ENCODE peak calls at places on chromosome 14, in six cellular contexts. One of them, this sample, is unnamed.

GRCh38 chr14:102221026-102221425 is 81.3 kb downstream of the WDR20 start:
- DNase-seq in pons: no peak
- DNase-seq in CD8-positive, alpha-beta memory T cell: no peak
- DNase-seq in cerebellar cortex: no peak
- DNase-seq in Caki2: no peak
- DNase-seq in NCI-H1092: no peak
- DNase-seq in this sample: no peak

GRCh38 chr14:45377201-45377600 is 124.2 kb upstream of the MIS18BP1 start:
- DNase-seq in pons: no peak
- DNase-seq in CD8-positive, alpha-beta memory T cell: no peak
- DNase-seq in cerebellar cortex: no peak
- DNase-seq in Caki2: no peak
- DNase-seq in NCI-H1092: no peak
- DNase-seq in this sample: no peak

GRCh38 chr14:99774526-99775307 is 18.5 kb upstream of the EML1 start:
- DNase-seq in pons: no peak
- DNase-seq in CD8-positive, alpha-beta memory T cell: no peak
- DNase-seq in cerebellar cortex: peak; percentile 61
- DNase-seq in Caki2: no peak
- DNase-seq in NCI-H1092: no peak
- DNase-seq in this sample: no peak

GRCh38 chr14:103695331-103696026 is 19.8 kb downstream of the XRCC3 start:
- DNase-seq in pons: no peak
- DNase-seq in CD8-positive, alpha-beta memory T cell: no peak
- DNase-seq in cerebellar cortex: no peak
- DNase-seq in Caki2: no peak
- DNase-seq in NCI-H1092: no peak
- DNase-seq in this sample: no peak

GRCh38 chr14:28264306-28264705 is 502.3 kb upstream of the FOXG1 start:
- DNase-seq in pons: peak; percentile 28
- DNase-seq in CD8-positive, alpha-beta memory T cell: no peak
- DNase-seq in cerebellar cortex: no peak
- DNase-seq in Caki2: no peak
- DNase-seq in NCI-H1092: no peak
- DNase-seq in this sample: no peak

GRCh38 chr14:54981698-54982097 is 45.2 kb downstream of the WDHD1 start:
- DNase-seq in pons: no peak
- DNase-seq in CD8-positive, alpha-beta memory T cell: no peak
- DNase-seq in cerebellar cortex: no peak
- DNase-seq in Caki2: no peak
- DNase-seq in NCI-H1092: no peak
- DNase-seq in this sample: no peak

GRCh38 chr14:73846944-73847343 is 4.7 kb upstream of the PTGR2 start:
- DNase-seq in pons: no peak
- DNase-seq in CD8-positive, alpha-beta memory T cell: no peak
- DNase-seq in cerebellar cortex: no peak
- DNase-seq in Caki2: no peak
- DNase-seq in NCI-H1092: no peak
- DNase-seq in this sample: no peak

GRCh38 chr14:89365071-89365801 is 51.8 kb downstream of the FOXN3 start:
- DNase-seq in pons: peak; percentile 72
- DNase-seq in CD8-positive, alpha-beta memory T cell: peak; percentile 53
- DNase-seq in cerebellar cortex: no peak
- DNase-seq in Caki2: no peak
- DNase-seq in NCI-H1092: no peak
- DNase-seq in this sample: no peak

GRCh38 chr14:74133833-74134481 is 49.2 kb downstream of the LIN52 start:
- DNase-seq in pons: no peak
- DNase-seq in CD8-positive, alpha-beta memory T cell: no peak
- DNase-seq in cerebellar cortex: no peak
- DNase-seq in Caki2: peak; percentile 27
- DNase-seq in NCI-H1092: no peak
- DNase-seq in this sample: no peak

GRCh38 chr14:64387232-64387737 is 868 bp upstream of the MTHFD1 start:
- DNase-seq in pons: peak; percentile 21
- DNase-seq in CD8-positive, alpha-beta memory T cell: no peak
- DNase-seq in cerebellar cortex: peak; percentile 30
- DNase-seq in Caki2: no peak
- DNase-seq in NCI-H1092: no peak
- DNase-seq in this sample: peak; percentile 56

GRCh38 chr14:105486974-105487448 is 325 bp downstream of the CRIP1 start:
- DNase-seq in pons: no peak
- DNase-seq in CD8-positive, alpha-beta memory T cell: peak; percentile 58
- DNase-seq in cerebellar cortex: no peak
- DNase-seq in Caki2: no peak
- DNase-seq in NCI-H1092: no peak
- DNase-seq in this sample: no peak

GRCh38 chr14:53640695-53641094 is 315.9 kb downstream of the BMP4 start:
- DNase-seq in pons: no peak
- DNase-seq in CD8-positive, alpha-beta memory T cell: no peak
- DNase-seq in cerebellar cortex: no peak
- DNase-seq in Caki2: no peak
- DNase-seq in NCI-H1092: no peak
- DNase-seq in this sample: no peak

GRCh38 chr14:77044776-77045569 is 16.5 kb upstream of the IRF2BPL start:
- DNase-seq in pons: no peak
- DNase-seq in CD8-positive, alpha-beta memory T cell: no peak
- DNase-seq in cerebellar cortex: no peak
- DNase-seq in Caki2: no peak
- DNase-seq in NCI-H1092: no peak
- DNase-seq in this sample: no peak

GRCh38 chr14:105280525-105280924 is 20.3 kb downstream of the BRF1 start:
- DNase-seq in pons: no peak
- DNase-seq in CD8-positive, alpha-beta memory T cell: no peak
- DNase-seq in cerebellar cortex: no peak
- DNase-seq in Caki2: no peak
- DNase-seq in NCI-H1092: no peak
- DNase-seq in this sample: no peak

GRCh38 chr14:33986804-33987203 is 35.9 kb upstream of the EGLN3 start:
- DNase-seq in pons: no peak
- DNase-seq in CD8-positive, alpha-beta memory T cell: no peak
- DNase-seq in cerebellar cortex: no peak
- DNase-seq in Caki2: peak; percentile 89
- DNase-seq in NCI-H1092: no peak
- DNase-seq in this sample: no peak

GRCh38 chr14:39446131-39446744 is 14.0 kb upstream of the FBXO33 start:
- DNase-seq in pons: no peak
- DNase-seq in CD8-positive, alpha-beta memory T cell: no peak
- DNase-seq in cerebellar cortex: no peak
- DNase-seq in Caki2: no peak
- DNase-seq in NCI-H1092: no peak
- DNase-seq in this sample: no peak

GRCh38 chr14:68730811-68731425 is 61.9 kb downstream of the ZFP36L1 start:
- DNase-seq in pons: no peak
- DNase-seq in CD8-positive, alpha-beta memory T cell: no peak
- DNase-seq in cerebellar cortex: peak; percentile 19
- DNase-seq in Caki2: no peak
- DNase-seq in NCI-H1092: no peak
- DNase-seq in this sample: no peak

GRCh38 chr14:62654641-62655040 is 390.6 kb downstream of the KCNH5 start:
- DNase-seq in pons: peak; percentile 5
- DNase-seq in CD8-positive, alpha-beta memory T cell: no peak
- DNase-seq in cerebellar cortex: no peak
- DNase-seq in Caki2: no peak
- DNase-seq in NCI-H1092: no peak
- DNase-seq in this sample: no peak

GRCh38 chr14:74637184-74637562 is 25.1 kb upstream of the LTBP2 start:
- DNase-seq in pons: no peak
- DNase-seq in CD8-positive, alpha-beta memory T cell: no peak
- DNase-seq in cerebellar cortex: no peak
- DNase-seq in Caki2: no peak
- DNase-seq in NCI-H1092: no peak
- DNase-seq in this sample: no peak

GRCh38 chr14:68135566-68135965 is 316.0 kb downstream of the RAD51B start:
- DNase-seq in pons: no peak
- DNase-seq in CD8-positive, alpha-beta memory T cell: no peak
- DNase-seq in cerebellar cortex: no peak
- DNase-seq in Caki2: no peak
- DNase-seq in NCI-H1092: no peak
- DNase-seq in this sample: no peak

GRCh38 chr14:74955229-74955999 is at the start of gene PGF:
- DNase-seq in pons: no peak
- DNase-seq in CD8-positive, alpha-beta memory T cell: peak; percentile 12
- DNase-seq in cerebellar cortex: no peak
- DNase-seq in Caki2: peak; percentile 14
- DNase-seq in NCI-H1092: no peak
- DNase-seq in this sample: no peak

GRCh38 chr14:104870368-104871144 is 5.5 kb downstream of the CEP170B start:
- DNase-seq in pons: no peak
- DNase-seq in CD8-positive, alpha-beta memory T cell: no peak
- DNase-seq in cerebellar cortex: no peak
- DNase-seq in Caki2: no peak
- DNase-seq in NCI-H1092: no peak
- DNase-seq in this sample: no peak

GRCh38 chr14:33477752-33478151 is 473.1 kb downstream of the EGLN3 start:
- DNase-seq in pons: peak; percentile 67
- DNase-seq in CD8-positive, alpha-beta memory T cell: no peak
- DNase-seq in cerebellar cortex: peak; percentile 31
- DNase-seq in Caki2: no peak
- DNase-seq in NCI-H1092: peak; percentile 6
- DNase-seq in this sample: no peak

GRCh38 chr14:100653409-100653808 is 66.2 kb upstream of the BEGAIN start:
- DNase-seq in pons: no peak
- DNase-seq in CD8-positive, alpha-beta memory T cell: peak; percentile 21
- DNase-seq in cerebellar cortex: no peak
- DNase-seq in Caki2: no peak
- DNase-seq in NCI-H1092: no peak
- DNase-seq in this sample: no peak

GRCh38 chr14:76337619-76338545 is 38.1 kb upstream of the ESRRB start:
- DNase-seq in pons: no peak
- DNase-seq in CD8-positive, alpha-beta memory T cell: no peak
- DNase-seq in cerebellar cortex: no peak
- DNase-seq in Caki2: no peak
- DNase-seq in NCI-H1092: no peak
- DNase-seq in this sample: no peak

GRCh38 chr14:68864301-68864810 is 71.5 kb upstream of the ZFP36L1 start:
- DNase-seq in pons: no peak
- DNase-seq in CD8-positive, alpha-beta memory T cell: no peak
- DNase-seq in cerebellar cortex: no peak
- DNase-seq in Caki2: no peak
- DNase-seq in NCI-H1092: no peak
- DNase-seq in this sample: no peak

GRCh38 chr14:25090716-25091454 is 40.9 kb upstream of the STXBP6 start:
- DNase-seq in pons: no peak
- DNase-seq in CD8-positive, alpha-beta memory T cell: no peak
- DNase-seq in cerebellar cortex: no peak
- DNase-seq in Caki2: peak; percentile 27
- DNase-seq in NCI-H1092: no peak
- DNase-seq in this sample: no peak

GRCh38 chr14:37668646-37669045 is 73.2 kb downstream of the TTC6 start:
- DNase-seq in pons: no peak
- DNase-seq in CD8-positive, alpha-beta memory T cell: no peak
- DNase-seq in cerebellar cortex: no peak
- DNase-seq in Caki2: peak; percentile 62
- DNase-seq in NCI-H1092: no peak
- DNase-seq in this sample: no peak

This sample was measured in foreskin melanocyte.